ENCODE peak calls at places on chromosomes 11 and 22, in five cellular contexts. I is A549; D is effector memory CD8-positive, alpha-beta T cell; A is effector CD4-positive, alpha-beta T cell; H is activated CD8-positive, alpha-beta memory T cell treated with anti-CD3 and anti-CD28 coated beads for 4 hours. S is an unnamed sample.

GRCh38 chr11:65382804-65383368 is 440 bp upstream of the SLC25A45 start:
- DNase-seq in I (no peak), D (no peak), A (no peak), H (no peak), S (no peak)

GRCh38 chr11:55342901-55343300 is at the start of gene OR4A16:
- DNase-seq in I (no peak), D (no peak), A (no peak), H (no peak), S (no peak)

GRCh38 chr11:97894978-97895377 is 1125.8 kb upstream of the CNTN5 start:
- DNase-seq in I (no peak), D (no peak), A (no peak), H (no peak), S (no peak)

GRCh38 chr11:45939836-45940235 is 17.4 kb downstream of the LARGE2 start:
- DNase-seq in I (no peak), D (no peak), A (no peak), H (no peak), S (no peak)

GRCh38 chr22:37732699-37733607 is 36.1 kb downstream of the TRIOBP start:
- DNase-seq in I (no peak), D (no peak), A (no peak), H (no peak), S (no peak)

GRCh38 chr11:46120711-46121327 is 435 bp downstream of the PHF21A start:
- DNase-seq in I (no peak), D (no peak), A (no peak), H (no peak), S (no peak)

GRCh38 chr11:74957937-74958629 is 9.0 kb downstream of the SPCS2 start:
- DNase-seq in I (no peak), D (no peak), A (no peak), H (no peak), S (no peak)

GRCh38 chr11:93160808-93161207 is 37.0 kb downstream of the SLC36A4 start:
- DNase-seq in I (no peak), D (no peak), A (no peak), H (no peak), S (no peak)

GRCh38 chr11:36059660-36060059 is 115.8 kb downstream of the LDLRAD3 start:
- DNase-seq in I (no peak), D (no peak), A (no peak), H (no peak), S (no peak)

GRCh38 chr11:61626580-61627380 is 45.9 kb upstream of the SYT7 start:
- DNase-seq in I (no peak), D (no peak), A (no peak), H (no peak), S (no peak)

GRCh38 chr11:95341246-95341645 is 110.2 kb upstream of the SESN3 start:
- DNase-seq in I (no peak), D (no peak), A (no peak), H (no peak), S (no peak)

GRCh38 chr11:116901211-116901610 is 63.8 kb upstream of the APOA1 start:
- DNase-seq in I (no peak), D (no peak), A (no peak), H (no peak), S (no peak)

GRCh38 chr11:60831501-60832079 is 10.3 kb upstream of the CCDC86 start:
- DNase-seq in I (no peak), D (no peak), A (no peak), H (no peak), S (no peak)

GRCh38 chr11:75946531-75947530 is 131.8 kb downstream of the UVRAG start:
- DNase-seq in I (no peak), D (no peak), A (no peak), H (no peak), S (no peak)

GRCh38 chr11:414333-414857 is 404 bp downstream of the SIGIRR start:
- DNase-seq in I (no peak), D (no peak), A (no peak), H (no peak), S (no peak)